ENCODE peak calls at places on chromosomes 13 and 19, in seven cellular contexts. T is Daoy, E is fibroblast of pulmonary artery, U is right cardiac atrium, B is mucosa of descending colon, V is globus pallidus, L is AG10803. H is an unnamed sample.

GRCh38 chr13:51614350-51614786 is 30.1 kb downstream of the WDFY2 start:
- DNase-seq in T (no peak), E (no peak), U (no peak), B (no peak), V (peak), L (peak), H (no peak)

GRCh38 chr13:67841071-67841470 is 610.9 kb upstream of the PCDH9 start:
- DNase-seq in T (no peak), E (no peak), U (no peak), B (no peak), V (no peak), L (no peak), H (no peak)

GRCh38 chr19:7916137-7916907 is 1.7 kb downstream of the TGFBR3L start:
- DNase-seq in T (peak), E (no peak), U (peak), B (peak), V (no peak), L (no peak), H (no peak)

GRCh38 chr13:71879129-71879535 is 12.1 kb upstream of the DACH1 start:
- DNase-seq in T (no peak), E (peak), U (no peak), B (no peak), V (peak), L (no peak), H (peak)

GRCh38 chr13:42651936-42652641 is 78.1 kb downstream of the TNFSF11 start:
- DNase-seq in T (no peak), E (no peak), U (no peak), B (no peak), V (no peak), L (no peak), H (no peak)

GRCh38 chr19:29337029-29337428 is 124.1 kb upstream of the UQCRFS1 start:
- DNase-seq in T (no peak), E (no peak), U (no peak), B (no peak), V (no peak), L (no peak), H (no peak)

GRCh38 chr13:51194942-51195341 is 27.3 kb upstream of the FAM124A start:
- DNase-seq in T (no peak), E (no peak), U (no peak), B (no peak), V (no peak), L (no peak), H (no peak)

GRCh38 chr13:44219808-44220544 is 153.6 kb upstream of the SERP2 start:
- DNase-seq in T (peak), E (peak), U (peak), B (no peak), V (no peak), L (no peak), H (peak)

GRCh38 chr13:41019027-41019487 is at the start of gene ELF1:
- DNase-seq in T (peak), E (peak), U (peak), B (peak), V (peak), L (peak), H (peak)

GRCh38 chr19:48271531-48272151 is 1.8 kb downstream of the ZNF114 start:
- DNase-seq in T (peak), E (peak), U (peak), B (peak), V (no peak), L (peak), H (peak)

GRCh38 chr19:15222738-15223648 is 9.3 kb downstream of the EPHX3 start:
- DNase-seq in T (peak), E (peak), U (peak), B (peak), V (peak), L (peak), H (peak)

GRCh38 chr19:43699506-43700367 is 16.1 kb upstream of the IRGC start:
- DNase-seq in T (no peak), E (peak), U (peak), B (peak), V (no peak), L (no peak), H (peak)

GRCh38 chr13:109131698-109132257 is 502.4 kb downstream of the MYO16 start:
- DNase-seq in T (no peak), E (peak), U (peak), B (no peak), V (peak), L (peak), H (peak)

GRCh38 chr13:28268800-28269223 is 130.5 kb downstream of the PAN3 start:
- DNase-seq in T (no peak), E (no peak), U (no peak), B (no peak), V (no peak), L (no peak), H (no peak)

GRCh38 chr19:39825531-39826076 is 8.4 kb downstream of the DYRK1B start:
- DNase-seq in T (no peak), E (no peak), U (no peak), B (no peak), V (no peak), L (no peak), H (no peak)

GRCh38 chr19:1213391-1214286 is 8.1 kb downstream of the STK11 start:
- DNase-seq in T (peak), E (peak), U (peak), B (peak), V (peak), L (peak), H (peak)

GRCh38 chr13:53170910-53171309 is 142.3 kb downstream of the OLFM4 start:
- DNase-seq in T (no peak), E (no peak), U (no peak), B (no peak), V (no peak), L (no peak), H (no peak)

GRCh38 chr13:22454586-22454985 is 726.2 kb upstream of the SGCG start:
- DNase-seq in T (peak), E (no peak), U (no peak), B (no peak), V (no peak), L (no peak), H (no peak)

GRCh38 chr19:17790059-17790780 is 4.7 kb upstream of the B3GNT3 start:
- DNase-seq in T (no peak), E (no peak), U (no peak), B (peak), V (no peak), L (no peak), H (no peak)